ENCODE peak calls at places on chromosome 22, in seven cellular contexts. N, K, F, L, G, C and U are unnamed samples.

GRCh38 chr22:27825174-27825573 is 23.6 kb upstream of the MN1 start:
- DNase-seq in N (peak), K (no peak), F (no peak), L (no peak), G (no peak), C (no peak), U (no peak)

GRCh38 chr22:50684986-50685385 is 12.4 kb downstream of the SHANK3 start:
- DNase-seq in N (no peak), K (no peak), F (no peak), L (no peak), G (no peak), C (peak), U (no peak)

GRCh38 chr22:36331306-36331911 is 56.4 kb downstream of the MYH9 start:
- DNase-seq in N (peak), K (peak), F (peak), L (peak), G (peak), C (peak), U (peak)

GRCh38 chr22:39493759-39494158 is 8.3 kb upstream of the MIEF1 start:
- DNase-seq in N (no peak), K (no peak), F (no peak), L (no peak), G (no peak), C (peak), U (no peak)

GRCh38 chr22:47213571-47214230 is 451.3 kb downstream of the TBC1D22A start:
- DNase-seq in N (peak), K (no peak), F (peak), L (peak), G (peak), C (no peak), U (peak)

GRCh38 chr22:42996646-42997365 is 18.1 kb downstream of the PACSIN2 start:
- DNase-seq in N (no peak), K (peak), F (no peak), L (no peak), G (no peak), C (no peak), U (no peak)

GRCh38 chr22:16601437-16602223 is 9.0 kb upstream of the CCT8L2 start:
- DNase-seq in N (no peak), K (peak), F (no peak), L (no peak), G (no peak), C (no peak), U (no peak)

GRCh38 chr22:21856197-21856596 is 11.2 kb downstream of the MAPK1 start:
- DNase-seq in N (no peak), K (no peak), F (no peak), L (no peak), G (no peak), C (no peak), U (no peak)

GRCh38 chr22:37146507-37147180 is 3.1 kb downstream of the IL2RB start:
- DNase-seq in N (no peak), K (no peak), F (no peak), L (no peak), G (no peak), C (no peak), U (no peak)

GRCh38 chr22:20430641-20431519 is 6.7 kb downstream of the SCARF2 start:
- DNase-seq in N (peak), K (no peak), F (no peak), L (peak), G (peak), C (no peak), U (peak)
- TF ChIP-seq CTCF in N (peak), K (no peak), F (no peak), L (peak), G (peak), C (peak), U (no peak)

GRCh38 chr22:24161909-24162308 is 19.4 kb upstream of the SUSD2 start:
- DNase-seq in N (no peak), K (no peak), F (no peak), L (no peak), G (no peak), C (no peak), U (no peak)

GRCh38 chr22:24161485-24161884 is 19.8 kb upstream of the SUSD2 start:
- DNase-seq in N (no peak), K (no peak), F (no peak), L (no peak), G (no peak), C (no peak), U (no peak)

GRCh38 chr22:24157783-24158170 is 23.5 kb upstream of the SUSD2 start:
- DNase-seq in N (peak), K (no peak), F (no peak), L (no peak), G (no peak), C (no peak), U (peak)

GRCh38 chr22:24160546-24160945 is 20.7 kb upstream of the SUSD2 start:
- DNase-seq in N (no peak), K (no peak), F (no peak), L (no peak), G (no peak), C (no peak), U (no peak)

GRCh38 chr22:24159650-24160049 is 21.6 kb upstream of the SUSD2 start:
- DNase-seq in N (no peak), K (no peak), F (no peak), L (no peak), G (no peak), C (no peak), U (no peak)
- TF ChIP-seq CTCF in N (no peak), K (no peak), F (no peak), L (no peak), G (no peak), C (no peak), U (no peak)

GRCh38 chr22:40628354-40629042 is 8.0 kb downstream of the MRTFA start:
- DNase-seq in N (peak), K (no peak), F (no peak), L (no peak), G (no peak), C (no peak), U (no peak)

GRCh38 chr22:40634119-40634903 is 2.2 kb downstream of the MRTFA start:
- DNase-seq in N (no peak), K (no peak), F (no peak), L (no peak), G (no peak), C (no peak), U (no peak)

GRCh38 chr22:40633036-40633435 is 3.5 kb downstream of the MRTFA start:
- DNase-seq in N (no peak), K (no peak), F (no peak), L (no peak), G (no peak), C (no peak), U (no peak)

GRCh38 chr22:40635008-40635939 is 1.2 kb downstream of the MRTFA start:
- DNase-seq in N (no peak), K (peak), F (no peak), L (no peak), G (no peak), C (no peak), U (no peak)

GRCh38 chr22:40631925-40632324 is 4.6 kb downstream of the MRTFA start:
- DNase-seq in N (no peak), K (no peak), F (no peak), L (no peak), G (no peak), C (no peak), U (no peak)
- TF ChIP-seq CTCF in N (no peak), K (no peak), F (no peak), L (no peak), G (no peak), C (no peak), U (no peak)

DNA sequence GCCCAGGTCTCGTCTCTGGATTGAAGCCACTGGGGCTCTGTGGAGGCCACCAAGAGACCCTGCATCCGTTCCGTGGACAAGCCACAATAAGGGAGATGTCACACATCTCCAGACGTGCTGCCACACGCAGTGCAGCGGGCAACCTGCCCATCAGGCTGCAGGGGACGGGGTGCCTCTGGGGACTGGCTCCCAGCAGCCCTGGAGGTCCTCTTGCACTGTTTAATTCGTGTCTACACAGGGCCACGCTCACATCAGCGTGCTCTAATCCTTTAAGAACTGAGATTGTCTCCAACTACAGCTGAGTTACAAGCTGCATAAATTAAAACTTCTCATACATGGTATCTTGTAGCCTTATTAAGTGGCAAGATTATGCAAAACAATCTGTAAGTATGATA is 1232.2 kb downstream of the BRD1 start:
- DNase-seq in N (no peak), K (no peak), F (no peak), L (no peak), G (no peak), C (no peak), U (no peak)
- TF ChIP-seq CTCF in N (no peak), K (no peak), F (no peak), L (no peak), G (no peak), C (no peak), U (no peak)

GRCh38 chr22:31496007-31496734 is at the start of gene SFI1:
- DNase-seq in N (peak), K (peak), F (peak), L (peak), G (peak), C (peak), U (peak)
- TF ChIP-seq CTCF in N (peak), K (no peak), F (peak), L (peak), G (no peak), C (peak), U (peak)

GRCh38 chr22:31199187-31199586 is 12.9 kb upstream of the LIMK2 start:
- DNase-seq in N (no peak), K (no peak), F (no peak), L (no peak), G (no peak), C (no peak), U (no peak)
- TF ChIP-seq CTCF in N (no peak), K (no peak), F (no peak), L (no peak), G (no peak), C (peak), U (no peak)

DNA sequence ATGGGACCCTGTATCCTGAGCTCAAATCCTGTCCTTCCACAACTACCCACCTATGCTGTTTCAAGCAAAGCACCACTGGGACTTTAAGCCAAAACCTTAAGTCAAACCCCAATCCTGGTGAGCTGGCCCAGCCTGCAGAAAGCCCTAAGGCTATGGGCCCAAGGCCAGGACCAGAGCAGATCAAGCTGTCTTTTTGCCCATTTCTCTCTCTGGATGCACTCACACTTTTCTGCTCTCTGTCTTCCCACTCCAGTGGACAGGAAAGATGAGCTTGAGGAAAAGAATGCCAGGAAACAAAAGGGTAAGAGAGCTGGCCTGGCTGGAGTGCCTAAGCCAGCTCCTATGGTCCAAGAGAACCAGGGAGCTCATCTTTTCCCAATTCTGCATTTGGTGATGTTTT is 284.3 kb upstream of the ISX start:
- DNase-seq in N (no peak), K (no peak), F (no peak), L (no peak), G (no peak), C (no peak), U (no peak)
- TF ChIP-seq CTCF in N (no peak), K (no peak), F (no peak), L (no peak), G (no peak), C (no peak), U (no peak)

DNA sequence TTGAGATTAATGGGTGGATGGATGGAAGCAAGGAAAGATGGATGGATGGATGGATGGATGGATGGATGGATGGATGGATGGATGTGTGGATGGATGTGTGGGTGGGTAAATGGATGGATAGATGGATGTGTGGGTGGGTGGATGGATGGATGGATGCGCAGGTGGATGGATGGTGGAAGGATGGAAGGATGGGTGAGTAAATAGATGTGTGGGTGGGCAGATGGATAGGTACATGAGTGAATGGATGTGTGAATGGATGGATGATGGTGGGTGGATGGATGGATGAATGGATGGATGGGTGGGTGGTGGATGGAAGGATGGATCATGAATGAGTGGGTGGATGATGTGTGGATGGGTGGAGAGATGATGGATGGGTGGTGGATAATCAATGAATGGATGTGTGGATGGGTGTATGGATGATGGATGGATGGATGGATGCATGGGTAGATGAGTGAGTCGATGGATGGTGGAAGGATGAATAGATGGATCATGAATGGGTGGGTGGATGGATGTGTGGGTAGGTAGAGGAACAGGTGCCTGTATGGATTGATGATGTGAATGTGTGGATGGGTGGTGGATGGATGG is 375.2 kb downstream of the BRD1 start:
- DNase-seq in N (no peak), K (no peak), F (no peak), L (no peak), G (no peak), C (no peak), U (no peak)
- TF ChIP-seq CTCF in N (no peak), K (no peak), F (no peak), L (no peak), G (no peak), C (no peak), U (no peak)